ENCODE peak calls at places on chromosomes 7 and 10, in nine cellular contexts. S, Y, B, H, P, O, G, F and D are unnamed samples.

GRCh38 chr10:83164134-83164533 is 975.2 kb upstream of the GHITM start:
- DNase-seq in S (no peak), Y (no peak), B (no peak), H (no peak), P (no peak), O (no peak), G (no peak), F (no peak), D (no peak)

GRCh38 chr10:97762816-97763215 is 9.0 kb downstream of the SFRP5 start:
- DNase-seq in S (no peak), Y (no peak), B (no peak), H (no peak), P (peak; percentile 69), O (no peak), G (peak; percentile 42), F (no peak), D (peak; percentile 69)

GRCh38 chr10:50648935-50649227 is 25.1 kb upstream of the SGMS1 start:
- DNase-seq in S (no peak), Y (no peak), B (no peak), H (no peak), P (no peak), O (no peak), G (no peak), F (no peak), D (no peak)

GRCh38 chr10:116263870-116264269 is 9.1 kb downstream of the GFRA1 start:
- DNase-seq in S (no peak), Y (no peak), B (no peak), H (no peak), P (no peak), O (no peak), G (no peak), F (peak; percentile 71), D (no peak)

GRCh38 chr10:104548090-104548489 is 93.0 kb upstream of the SORCS3 start:
- DNase-seq in S (no peak), Y (no peak), B (no peak), H (no peak), P (no peak), O (no peak), G (peak; percentile 31), F (peak; percentile 50), D (peak; percentile 70)

GRCh38 chr10:58853668-58854067 is 322.8 kb upstream of the PHYHIPL start:
- DNase-seq in S (no peak), Y (no peak), B (no peak), H (no peak), P (no peak), O (no peak), G (no peak), F (no peak), D (no peak)

GRCh38 chr10:8033812-8034665 is 20.4 kb upstream of the GATA3 start:
- DNase-seq in S (peak; percentile 54), Y (peak; percentile 18), B (no peak), H (no peak), P (no peak), O (no peak), G (peak; percentile 23), F (no peak), D (no peak)

GRCh38 chr10:119237722-119238436 is 30.5 kb downstream of the GRK5 start:
- DNase-seq in S (no peak), Y (no peak), B (no peak), H (no peak), P (no peak), O (no peak), G (no peak), F (no peak), D (no peak)

GRCh38 chr7:265192-265997 is 24.6 kb upstream of the FOXL3 start:
- DNase-seq in S (no peak), Y (peak; percentile 12), B (no peak), H (no peak), P (no peak), O (peak; percentile 44), G (no peak), F (peak; percentile 34), D (no peak)

GRCh38 chr7:24255139-24255538 is 28.9 kb upstream of the NPY start:
- DNase-seq in S (no peak), Y (no peak), B (no peak), H (no peak), P (no peak), O (no peak), G (no peak), F (no peak), D (no peak)

GRCh38 chr10:12333382-12334185 is 15.8 kb upstream of the CAMK1D start:
- DNase-seq in S (peak; percentile 96), Y (peak; percentile 76), B (peak; percentile 87), H (peak; percentile 26), P (peak; percentile 70), O (no peak), G (no peak), F (peak; percentile 98), D (no peak)

GRCh38 chr10:43000651-43001426 is 76.0 kb upstream of the RET start:
- DNase-seq in S (no peak), Y (no peak), B (no peak), H (no peak), P (no peak), O (no peak), G (no peak), F (no peak), D (no peak)

GRCh38 chr10:30037620-30038336 is 21.6 kb downstream of the JCAD start:
- DNase-seq in S (peak; percentile 73), Y (no peak), B (no peak), H (no peak), P (no peak), O (no peak), G (no peak), F (no peak), D (no peak)

GRCh38 chr7:155213385-155213784 is 84.3 kb upstream of the INSIG1 start:
- DNase-seq in S (no peak), Y (no peak), B (no peak), H (no peak), P (no peak), O (no peak), G (no peak), F (peak; percentile 91), D (no peak)

GRCh38 chr7:45180084-45180986 is 22.7 kb downstream of the RAMP3 start:
- DNase-seq in S (peak; percentile 33), Y (no peak), B (no peak), H (no peak), P (no peak), O (no peak), G (no peak), F (no peak), D (no peak)

GRCh38 chr10:68469838-68470237 is 1.9 kb downstream of the DNA2 start:
- DNase-seq in S (no peak), Y (no peak), B (no peak), H (no peak), P (no peak), O (no peak), G (no peak), F (no peak), D (no peak)

GRCh38 chr10:68471586-68472408 is at the start of gene DNA2:
- DNase-seq in S (peak; percentile 65), Y (peak; percentile 41), B (no peak), H (peak; percentile 79), P (peak; percentile 81), O (peak; percentile 75), G (peak; percentile 67), F (peak; percentile 82), D (peak; percentile 80)

GRCh38 chr10:68474021-68474420 is 2.2 kb upstream of the DNA2 start:
- DNase-seq in S (no peak), Y (no peak), B (no peak), H (no peak), P (no peak), O (no peak), G (no peak), F (peak; percentile 4), D (no peak)

GRCh38 chr10:68471063-68471585 is 649 bp downstream of the DNA2 start:
- DNase-seq in S (no peak), Y (no peak), B (no peak), H (no peak), P (no peak), O (no peak), G (no peak), F (no peak), D (no peak)

GRCh38 chr10:68470300-68470699 is 1.5 kb downstream of the DNA2 start:
- DNase-seq in S (no peak), Y (no peak), B (no peak), H (no peak), P (no peak), O (no peak), G (no peak), F (no peak), D (no peak)
- H3K27ac ChIP-seq in S (no peak overlapping the region), Y (no peak overlapping the region), B (no peak overlapping the region), H (no peak overlapping the region), P (no peak overlapping the region), O (peak overlapping the region; percentile 74), G (no peak overlapping the region), F (no peak overlapping the region), D (no peak overlapping the region)

DNA sequence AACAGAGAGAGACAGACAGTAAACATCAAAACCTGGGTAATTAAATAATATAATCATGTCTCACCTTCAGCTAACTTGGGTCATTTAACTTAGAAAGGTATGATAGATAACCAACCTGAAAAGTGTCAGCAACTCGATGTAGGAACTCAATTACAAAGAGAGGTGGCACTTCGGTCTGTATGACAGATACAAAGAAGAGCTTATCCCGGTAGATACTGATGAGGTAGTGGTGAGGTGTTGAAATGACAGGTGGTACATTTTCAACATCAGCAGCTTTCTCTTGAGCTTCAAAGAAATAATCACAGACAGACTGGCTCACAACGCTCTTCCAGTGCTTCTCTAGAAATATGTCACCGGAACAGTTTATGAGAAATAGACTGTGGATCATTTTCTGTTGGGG is 12.6 kb downstream of the AP3M1 start:
- DNase-seq in S (no peak), Y (no peak), B (no peak), H (no peak), P (no peak), O (no peak), G (no peak), F (no peak), D (no peak)
- H3K27ac ChIP-seq in S (no peak overlapping the region), Y (no peak overlapping the region), B (no peak overlapping the region), H (no peak overlapping the region), P (no peak overlapping the region), O (no peak overlapping the region), G (no peak overlapping the region), F (no peak overlapping the region), D (no peak overlapping the region)

GRCh38 chr7:101936223-101936611 is 118.8 kb downstream of the CUX1 start:
- DNase-seq in S (no peak), Y (no peak), B (no peak), H (peak; percentile 58), P (no peak), O (no peak), G (no peak), F (no peak), D (no peak)
- H3K27ac ChIP-seq in S (peak overlapping the region; percentile 92), Y (peak overlapping the region; percentile 90), B (peak overlapping the region; percentile 79), H (peak overlapping the region; percentile 65), P (no peak overlapping the region), O (no peak overlapping the region), G (no peak overlapping the region), F (no peak overlapping the region), D (peak overlapping the region; percentile 66)

DNA sequence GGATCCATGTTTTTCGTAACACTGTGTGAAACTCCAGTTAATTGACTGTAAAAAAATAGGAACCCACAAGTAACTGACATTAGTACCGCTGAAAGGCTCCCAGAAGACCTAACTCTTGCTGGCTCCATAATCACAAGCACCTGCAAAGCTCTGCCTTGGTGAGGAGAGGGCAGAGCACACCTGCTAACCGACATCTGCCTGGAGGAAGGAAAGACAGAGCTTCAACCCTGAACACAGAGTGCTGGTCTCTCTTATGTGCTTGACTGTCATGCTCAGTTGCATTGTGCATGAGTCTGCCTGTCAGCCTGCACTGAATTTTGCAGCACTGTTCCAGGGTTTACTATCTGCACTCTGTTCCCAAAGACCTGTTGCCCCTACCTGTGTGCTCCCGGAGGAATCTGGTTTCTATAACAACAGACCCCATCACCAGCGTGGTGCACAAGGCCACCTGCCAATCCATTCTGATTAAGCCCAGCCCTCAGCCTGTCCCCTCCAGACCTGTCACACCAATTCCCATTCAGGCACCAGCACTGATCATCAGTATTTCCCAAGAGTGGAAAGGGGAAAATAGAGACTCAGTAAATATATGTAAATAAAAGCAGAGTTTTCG is 63.2 kb upstream of the ANKRD1 start:
- DNase-seq in S (no peak), Y (no peak), B (no peak), H (no peak), P (no peak), O (no peak), G (no peak), F (no peak), D (no peak)
- H3K27ac ChIP-seq in S (no peak overlapping the region), Y (no peak overlapping the region), B (no peak overlapping the region), H (no peak overlapping the region), P (no peak overlapping the region), O (no peak overlapping the region), G (no peak overlapping the region), F (no peak overlapping the region), D (no peak overlapping the region)